ENCODE peak calls at places on chromosomes 12 and 14, in eight cellular contexts. O is CD8-positive, alpha-beta memory T cell; B is brain microvascular endothelial cell; T is H7; A is sigmoid colon; W is lower leg skin; E is NCI-H1092 treated with DMSO at 0.1 percent for 48 hours; F is AG10803. Z is an unnamed sample.

GRCh38 chr12:45183263-45183662 is 32.6 kb upstream of the ANO6 start:
- DNase-seq in W (no peak), A (no peak), F (peak), B (no peak), T (peak), O (no peak), E (no peak), Z (no peak)

GRCh38 chr14:75442166-75442565 is 14.3 kb downstream of the JDP2 start:
- DNase-seq in A (no peak), B (no peak), W (no peak), F (no peak), E (no peak), T (no peak), O (no peak), Z (no peak)

GRCh38 chr14:68244272-68244975 is 424.8 kb downstream of the RAD51B start:
- DNase-seq in A (no peak), F (no peak), O (no peak), E (no peak), B (no peak), T (no peak), W (no peak), Z (no peak)

GRCh38 chr14:96130854-96131253 is 73.8 kb upstream of the BDKRB2 start:
- DNase-seq in F (peak), A (no peak), E (no peak), O (no peak), T (no peak), B (no peak), W (no peak), Z (no peak)

GRCh38 chr12:49536526-49537195 is 2.2 kb upstream of the KCNH3 start:
- DNase-seq in A (peak), O (no peak), F (no peak), W (no peak), E (no peak), B (no peak), T (no peak), Z (peak)

GRCh38 chr12:25311501-25311900 is 60.8 kb upstream of the KRAS start:
- DNase-seq in B (peak), F (peak), T (no peak), W (no peak), A (no peak), O (no peak), E (no peak), Z (no peak)

GRCh38 chr14:38074754-38075153 is 132.9 kb upstream of the SSTR1 start:
- DNase-seq in B (no peak), T (no peak), F (no peak), O (peak), W (no peak), A (no peak), E (no peak), Z (no peak)

GRCh38 chr14:74579447-74580274 is 32.4 kb downstream of the LTBP2 start:
- DNase-seq in O (no peak), B (peak), E (no peak), F (peak), W (no peak), T (no peak), A (peak), Z (no peak)

GRCh38 chr12:91276529-91276928 is 93.9 kb upstream of the DCN start:
- DNase-seq in T (no peak), W (no peak), F (peak), A (no peak), O (no peak), B (no peak), E (no peak), Z (no peak)

GRCh38 chr12:94603434-94604068 is 46.8 kb downstream of the TMCC3 start:
- DNase-seq in E (no peak), B (no peak), F (no peak), A (no peak), T (peak), O (peak), W (no peak), Z (no peak)

GRCh38 chr12:25591132-25591531 is 38.0 kb upstream of the LMNTD1 start:
- DNase-seq in O (no peak), T (no peak), E (no peak), W (no peak), B (no peak), F (no peak), A (no peak), Z (no peak)

GRCh38 chr12:109871678-109872314 is 8.5 kb downstream of the GLTP start:
- DNase-seq in E (no peak), W (no peak), A (no peak), B (no peak), O (no peak), F (peak), T (no peak), Z (no peak)

GRCh38 chr14:63737582-63738006 is 9.7 kb upstream of the SGPP1 start:
- DNase-seq in E (no peak), O (no peak), T (no peak), F (peak), B (no peak), A (no peak), W (no peak), Z (no peak)

GRCh38 chr12:91890742-91891141 is 254.9 kb downstream of the BTG1 start:
- DNase-seq in T (no peak), A (no peak), E (no peak), F (peak), W (no peak), B (no peak), O (no peak), Z (no peak)

GRCh38 chr14:49975286-49975685 is 82.4 kb downstream of the ARF6 start:
- DNase-seq in O (no peak), W (peak), B (peak), T (no peak), F (peak), A (no peak), E (no peak), Z (no peak)